ENCODE peak calls at places on chromosomes 12 and 14, in nine cellular contexts. W, I, F, N, H, S, Y, D and T are unnamed samples.

GRCh38 chr12:51549637-51550036 is 41.4 kb upstream of the SCN8A start:
- DNase-seq in I (no peak), H (no peak), Y (no peak), N (no peak), S (no peak), W (no peak), F (no peak), D (no peak), T (no peak)

GRCh38 chr14:52078093-52078492 is 9.2 kb upstream of the NID2 start:
- DNase-seq in I (no peak), Y (no peak), F (peak), S (no peak), N (no peak), W (no peak), H (no peak), D (no peak), T (no peak)

GRCh38 chr12:8554451-8555195 is 13.9 kb upstream of the CLEC4E start:
- DNase-seq in S (no peak), I (no peak), H (no peak), Y (no peak), W (no peak), D (no peak), N (no peak), F (peak), T (no peak)

GRCh38 chr14:71238835-71239234 is 331.6 kb downstream of the PCNX1 start:
- DNase-seq in W (no peak), Y (no peak), D (no peak), H (no peak), N (no peak), I (no peak), S (no peak), F (peak), T (no peak)

GRCh38 chr14:58298880-58299664 is 717 bp downstream of the ARID4A start:
- DNase-seq in H (peak), Y (peak), D (peak), N (no peak), I (peak), F (peak), S (peak), W (no peak), T (peak)

GRCh38 chr12:101566318-101566717 is 28.5 kb upstream of the MYBPC1 start:
- DNase-seq in H (no peak), I (no peak), W (peak), S (no peak), Y (no peak), D (no peak), N (no peak), F (no peak), T (no peak)

GRCh38 chr14:75634848-75635247 is 25.8 kb downstream of the ERG28 start:
- DNase-seq in H (no peak), D (no peak), S (peak), I (no peak), W (peak), N (no peak), F (no peak), Y (no peak), T (no peak)

GRCh38 chr12:95574799-95575452 is 23.6 kb upstream of the USP44 start:
- DNase-seq in F (peak), Y (peak), N (no peak), W (peak), S (no peak), I (no peak), H (no peak), D (no peak), T (no peak)

GRCh38 chr12:50715174-50715573 is 48.7 kb upstream of the ATF1 start:
- DNase-seq in H (peak), W (no peak), N (no peak), I (no peak), S (peak), F (no peak), D (no peak), Y (no peak), T (no peak)

GRCh38 chr14:64800000-64800399 is 79.7 kb downstream of the SPTB start:
- DNase-seq in S (no peak), F (peak), I (peak), Y (no peak), H (peak), W (peak), D (no peak), N (no peak), T (no peak)

GRCh38 chr12:15701212-15701611 is 88.0 kb downstream of the EPS8 start:
- DNase-seq in W (no peak), H (no peak), F (peak), N (no peak), I (no peak), Y (no peak), D (no peak), S (no peak), T (no peak)

GRCh38 chr12:103169-103981 is 36.8 kb downstream of the IQSEC3 start:
- DNase-seq in I (no peak), N (no peak), H (no peak), Y (peak), F (no peak), W (peak), S (no peak), D (no peak), T (peak)

GRCh38 chr12:101924647-101925046 is 47.3 kb downstream of the DRAM1 start:
- DNase-seq in H (no peak), W (no peak), N (no peak), D (no peak), S (no peak), Y (peak), I (no peak), F (no peak), T (no peak)

GRCh38 chr14:85921241-85921640 is 391.3 kb downstream of the FLRT2 start:
- DNase-seq in F (no peak), S (no peak), H (no peak), D (no peak), I (no peak), Y (no peak), W (no peak), N (no peak), T (no peak)

GRCh38 chr14:76902591-76902990 is 76.4 kb downstream of the LRRC74A start:
- DNase-seq in F (no peak), S (no peak), H (no peak), N (no peak), D (no peak), I (no peak), Y (no peak), W (no peak), T (no peak)

GRCh38 chr14:54680636-54681035 is 113.7 kb downstream of the SAMD4A start:
- DNase-seq in F (no peak), H (no peak), W (no peak), Y (no peak), S (no peak), N (no peak), I (no peak), D (no peak), T (no peak)

GRCh38 chr14:61561657-61562276 is 133.5 kb upstream of the HIF1A start:
- DNase-seq in W (peak), S (peak), Y (peak), D (no peak), F (peak), N (peak), H (peak), I (peak), T (peak)
- TF ChIP-seq POLR2AphosphoS5 in W (peak), S (peak), Y (no peak), D (no peak), F (peak), N (no peak), H (peak), I (peak), T (peak)

DNA sequence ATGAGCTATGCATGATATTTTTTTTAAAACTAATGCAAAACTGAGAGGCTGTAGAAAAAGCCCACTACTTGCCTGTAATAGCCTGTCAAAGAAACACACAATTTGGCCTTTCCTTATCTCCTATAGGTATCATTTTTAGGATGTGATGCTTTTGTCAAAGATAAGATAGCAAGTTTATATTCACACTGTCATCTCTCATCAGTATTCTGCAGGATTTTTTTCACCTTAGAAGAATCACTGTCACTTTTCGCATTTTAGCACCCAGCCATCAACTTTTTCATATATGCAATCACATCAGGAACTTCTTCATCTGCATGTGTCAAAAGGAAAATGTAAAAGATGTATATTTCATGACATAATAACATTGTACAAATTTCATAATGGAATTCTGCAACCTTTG is 443.0 kb downstream of the C12orf50 start:
- DNase-seq in Y (no peak), N (no peak), D (no peak), W (no peak), H (no peak), F (no peak), S (no peak), I (no peak), T (no peak)
- TF ChIP-seq POLR2AphosphoS5 in Y (no peak), N (no peak), D (no peak), W (no peak), H (no peak), F (no peak), S (no peak), I (no peak), T (no peak)

GRCh38 chr14:95442633-95443021 is 73.8 kb downstream of the SYNE3 start:
- DNase-seq in N (peak), Y (peak), D (peak), F (peak), S (peak), H (peak), W (peak), I (peak), T (peak)
- TF ChIP-seq POLR2AphosphoS5 in N (no peak), Y (no peak), D (no peak), F (no peak), S (peak), H (no peak), W (no peak), I (no peak), T (no peak)

DNA sequence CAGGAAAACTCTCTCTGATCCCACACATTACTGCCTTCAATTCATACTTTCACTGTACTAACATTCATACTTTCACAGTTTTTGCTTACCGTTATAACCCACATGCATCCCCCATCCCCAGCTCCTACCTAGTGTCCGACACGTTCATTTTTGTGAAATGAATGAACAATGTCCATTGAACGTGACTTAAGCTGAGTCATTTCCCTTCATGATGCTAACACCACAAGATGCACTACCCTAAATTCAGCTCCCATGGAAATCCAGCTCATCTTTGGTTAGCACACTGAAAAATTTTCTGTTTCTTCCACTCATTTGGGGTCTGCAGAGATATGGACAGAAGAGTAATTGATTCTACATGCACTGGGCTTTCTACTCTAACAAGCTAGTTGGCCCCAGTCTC is 84.7 kb downstream of the GALNT4 start:
- DNase-seq in S (no peak), I (no peak), H (no peak), F (peak), W (no peak), N (no peak), D (no peak), Y (no peak), T (no peak)
- TF ChIP-seq POLR2AphosphoS5 in S (no peak), I (no peak), H (no peak), F (no peak), W (no peak), N (no peak), D (no peak), Y (no peak), T (no peak)

GRCh38 chr12:118360785-118361404 is 11.8 kb downstream of the TAOK3 start:
- DNase-seq in Y (peak), S (no peak), H (no peak), W (peak), I (no peak), D (no peak), N (no peak), F (peak), T (no peak)
- TF ChIP-seq POLR2AphosphoS5 in Y (no peak), S (no peak), H (no peak), W (no peak), I (no peak), D (no peak), N (no peak), F (no peak), T (no peak)

GRCh38 chr12:124742111-124742510 is 121.6 kb downstream of the SCARB1 start:
- DNase-seq in W (no peak), F (peak), Y (no peak), H (peak), D (no peak), N (no peak), S (no peak), I (no peak), T (peak)

GRCh38 chr12:124744273-124744640 is 119.4 kb downstream of the SCARB1 start:
- DNase-seq in S (no peak), D (no peak), N (no peak), W (no peak), I (no peak), H (no peak), Y (no peak), F (no peak), T (no peak)

GRCh38 chr12:124744659-124745467 is 118.8 kb downstream of the SCARB1 start:
- DNase-seq in H (no peak), Y (peak), I (no peak), F (no peak), N (no peak), D (peak), W (peak), S (no peak), T (no peak)

GRCh38 chr12:124742702-124743101 is 121.0 kb downstream of the SCARB1 start:
- DNase-seq in F (no peak), N (no peak), W (no peak), Y (no peak), I (no peak), S (no peak), H (no peak), D (no peak), T (no peak)

GRCh38 chr12:124743479-124744272 is 120.0 kb downstream of the SCARB1 start:
- DNase-seq in I (no peak), S (no peak), N (no peak), H (no peak), D (no peak), Y (no peak), W (no peak), F (no peak), T (no peak)
- TF ChIP-seq POLR2AphosphoS5 in I (no peak), S (no peak), N (no peak), H (no peak), D (no peak), Y (no peak), W (no peak), F (no peak), T (peak)

GRCh38 chr14:22563987-22564386 is 25.0 kb downstream of the DAD1 start:
- DNase-seq in Y (no peak), I (no peak), D (no peak), H (no peak), N (no peak), S (no peak), W (no peak), F (no peak), T (no peak)

GRCh38 chr14:22560638-22561365 is 28.2 kb downstream of the DAD1 start:
- DNase-seq in I (no peak), D (no peak), Y (peak), N (no peak), H (peak), W (no peak), S (no peak), F (no peak), T (no peak)

GRCh38 chr14:22561366-22561660 is 27.7 kb downstream of the DAD1 start:
- DNase-seq in S (no peak), I (no peak), Y (no peak), F (no peak), W (no peak), D (no peak), N (no peak), H (no peak), T (no peak)

GRCh38 chr14:22564463-22564862 is 24.6 kb downstream of the DAD1 start:
- DNase-seq in N (no peak), Y (no peak), S (no peak), F (no peak), W (no peak), D (no peak), I (no peak), H (no peak), T (no peak)

DNA sequence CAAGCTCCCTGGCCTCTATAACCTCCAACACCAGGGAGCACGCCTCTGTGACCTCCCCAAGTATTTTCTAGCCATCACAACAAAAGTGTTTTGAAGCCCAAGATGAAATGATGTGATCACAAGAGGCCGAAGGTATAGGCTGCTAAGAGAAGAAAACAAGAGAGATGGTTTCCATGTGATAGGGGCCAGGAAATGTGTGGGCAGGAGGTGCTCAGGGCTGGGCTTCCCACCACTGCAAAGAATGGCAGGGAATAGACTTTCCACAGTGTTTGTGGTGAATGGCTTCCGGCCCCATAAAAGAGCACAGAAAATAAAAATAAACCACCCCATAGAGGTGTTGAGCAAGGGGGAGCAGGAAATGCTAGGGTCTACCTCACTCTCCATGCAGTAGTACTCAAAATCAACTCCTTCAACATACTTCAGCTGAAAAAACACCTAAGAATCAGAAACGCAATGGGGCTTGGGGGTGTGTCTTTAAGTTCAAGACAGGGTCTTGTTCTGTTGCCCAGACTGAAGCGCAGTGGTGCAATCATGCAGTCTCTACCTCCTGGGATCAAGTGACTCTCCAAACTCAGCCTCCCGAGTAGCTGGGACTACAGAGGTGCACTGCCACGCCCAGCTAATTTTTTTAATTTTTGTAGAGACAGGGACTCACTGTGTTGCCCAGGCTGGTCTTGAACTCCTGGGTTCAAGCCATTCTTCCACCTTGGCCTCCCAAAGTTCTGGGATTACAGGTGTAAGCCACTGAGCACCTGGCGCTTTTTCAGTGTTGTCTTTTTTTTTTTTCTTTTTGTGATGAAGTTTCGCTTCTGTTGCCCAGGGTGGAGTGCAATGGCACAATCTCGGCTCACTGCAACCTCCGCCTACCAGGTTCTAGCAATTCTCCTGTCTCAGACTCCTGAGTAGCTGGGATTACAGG is 27.1 kb downstream of the DAD1 start:
- DNase-seq in H (no peak), N (no peak), D (no peak), Y (peak), F (peak), S (no peak), W (no peak), I (peak), T (no peak)
- TF ChIP-seq POLR2AphosphoS5 in H (no peak), N (peak), D (no peak), Y (no peak), F (peak), S (no peak), W (no peak), I (no peak), T (no peak)

GRCh38 chr14:23556700-23557440 is 799 bp downstream of the THTPA start:
- DNase-seq in H (no peak), F (no peak), I (no peak), N (no peak), S (no peak), Y (no peak), W (no peak), D (no peak), T (no peak)
- TF ChIP-seq POLR2AphosphoS5 in H (no peak), F (no peak), I (no peak), N (no peak), S (no peak), Y (no peak), W (no peak), D (no peak), T (no peak)

DNA sequence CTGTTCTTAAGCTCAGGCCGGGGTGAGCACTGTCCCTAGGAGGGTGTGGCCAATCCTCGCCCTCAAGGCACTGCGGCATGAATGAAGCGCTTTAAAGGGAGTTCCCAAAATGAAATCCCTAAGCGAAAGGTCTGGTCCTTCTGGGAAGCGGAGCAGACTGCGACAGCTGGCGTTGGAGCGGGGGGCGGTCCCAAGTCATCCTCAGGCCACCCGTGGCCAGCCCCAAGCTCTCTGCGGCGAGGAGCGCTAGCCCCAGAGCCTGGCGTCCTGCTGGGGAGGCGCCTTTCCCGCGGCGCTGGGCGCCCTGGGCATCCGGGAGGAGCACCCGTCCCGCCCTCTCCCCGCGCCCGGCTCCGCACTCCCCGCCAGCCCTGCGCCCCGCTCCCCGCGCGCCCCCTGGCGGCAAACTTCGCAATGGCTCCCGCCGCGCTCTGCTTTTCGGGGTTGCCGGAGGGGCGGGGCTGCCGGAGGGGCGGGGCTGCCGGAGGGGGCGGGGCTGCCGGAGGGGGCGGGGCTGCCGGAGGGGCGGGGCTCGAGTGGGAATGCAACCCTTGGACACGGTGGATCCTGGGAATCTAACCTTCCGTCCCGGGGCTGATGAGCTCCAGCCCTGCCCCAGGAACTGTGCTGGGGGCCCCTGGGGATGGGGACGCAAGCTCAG is 25.4 kb downstream of the ZBTB42 start:
- DNase-seq in D (peak), H (peak), Y (peak), S (peak), W (peak), I (peak), F (peak), N (peak), T (peak)
- TF ChIP-seq POLR2AphosphoS5 in D (no peak), H (peak), Y (no peak), S (peak), W (peak), I (peak), F (peak), N (no peak), T (peak)